ENCODE peak calls at places on chromosomes 5 and 9, in five cellular contexts. Q is K562, Z is SK-N-SH, B is HCT116, L is HepG2. J is an unnamed sample.

GRCh38 chr5:134267366-134268018 is 41.6 kb upstream of the PPP2CA start:
- DNase-seq in Q (no peak), Z (no peak), B (no peak), L (no peak), J (no peak)

GRCh38 chr9:99235874-99236627 is 14.0 kb downstream of the SEC61B start:
- DNase-seq in Q (no peak), Z (no peak), B (no peak), L (no peak), J (peak)

GRCh38 chr5:180291943-180292831 is at the start of gene MAPK9:
- DNase-seq in Q (peak), Z (peak), B (peak), L (peak), J (no peak)

GRCh38 chr9:120066315-120066714 is 513.7 kb downstream of the CDK5RAP2 start:
- DNase-seq in Q (no peak), Z (no peak), B (no peak), L (no peak), J (no peak)

GRCh38 chr5:108418172-108418571 is 36.3 kb upstream of the FBXL17 start:
- DNase-seq in Q (no peak), Z (no peak), B (no peak), L (no peak), J (no peak)

GRCh38 chr5:155416765-155417164 is 403.2 kb downstream of the KIF4B start:
- DNase-seq in Q (no peak), Z (no peak), B (no peak), L (no peak), J (no peak)

GRCh38 chr5:25028994-25029393 is 384.2 kb upstream of the CDH10 start:
- DNase-seq in Q (no peak), Z (no peak), B (no peak), L (no peak), J (no peak)

GRCh38 chr9:134660407-134660806 is 18.8 kb downstream of the COL5A1 start:
- DNase-seq in Q (no peak), Z (no peak), B (peak), L (no peak), J (no peak)

GRCh38 chr9:93326654-93327053 is 124.8 kb upstream of the FAM120A start:
- DNase-seq in Q (no peak), Z (no peak), B (no peak), L (no peak), J (no peak)

GRCh38 chr5:108481355-108481931 is 99.5 kb upstream of the FBXL17 start:
- DNase-seq in Q (peak), Z (peak), B (peak), L (peak), J (peak)

GRCh38 chr5:142600611-142601360 is 85.1 kb downstream of the FGF1 start:
- DNase-seq in Q (no peak), Z (no peak), B (no peak), L (peak), J (no peak)

GRCh38 chr5:172788771-172789686 is 18.0 kb upstream of the DUSP1 start:
- DNase-seq in Q (peak), Z (no peak), B (no peak), L (peak), J (no peak)

GRCh38 chr5:54217826-54218503 is 92.4 kb downstream of the ARL15 start:
- DNase-seq in Q (peak), Z (peak), B (peak), L (peak), J (no peak)

GRCh38 chr9:36597412-36598178 is 24.9 kb downstream of the MELK start:
- DNase-seq in Q (no peak), Z (peak), B (peak), L (peak), J (no peak)

GRCh38 chr5:173161148-173161547 is 16.8 kb downstream of the BNIP1 start:
- DNase-seq in Q (no peak), Z (no peak), B (no peak), L (no peak), J (no peak)

GRCh38 chr5:130052752-130053151 is 148.5 kb downstream of the CHSY3 start:
- DNase-seq in Q (no peak), Z (no peak), B (no peak), L (no peak), J (no peak)

GRCh38 chr5:81717221-81717620 is 33.7 kb downstream of the SSBP2 start:
- DNase-seq in Q (no peak), Z (no peak), B (no peak), L (no peak), J (no peak)

GRCh38 chr5:92574023-92574422 is 1007.0 kb downstream of the NR2F1-AS1 start:
- DNase-seq in Q (no peak), Z (no peak), B (no peak), L (no peak), J (no peak)

GRCh38 chr9:129333961-129334743 is 156.1 kb upstream of the IER5L start:
- DNase-seq in Q (peak), Z (peak), B (peak), L (peak), J (no peak)

GRCh38 chr5:142612388-142612787 is 73.5 kb downstream of the FGF1 start:
- DNase-seq in Q (no peak), Z (no peak), B (no peak), L (no peak), J (no peak)

GRCh38 chr5:177040814-177041410 is 18.4 kb downstream of the ZNF346 start:
- DNase-seq in Q (no peak), Z (no peak), B (no peak), L (no peak), J (no peak)

GRCh38 chr9:116900543-116900942 is 213.4 kb downstream of the TRIM32 start:
- DNase-seq in Q (no peak), Z (no peak), B (no peak), L (no peak), J (no peak)

GRCh38 chr5:59562756-59563389 is 330.7 kb downstream of the PDE4D start:
- DNase-seq in Q (no peak), Z (no peak), B (no peak), L (peak), J (peak)

GRCh38 chr9:31335529-31336234 is 1048.8 kb upstream of the ACO1 start:
- DNase-seq in Q (no peak), Z (no peak), B (no peak), L (no peak), J (no peak)

GRCh38 chr9:72657023-72657422 is 135.6 kb downstream of the TMC1 start:
- DNase-seq in Q (no peak), Z (no peak), B (no peak), L (no peak), J (no peak)

GRCh38 chr5:16707869-16708192 is 91.0 kb upstream of the RETREG1 start:
- DNase-seq in Q (no peak), Z (no peak), B (no peak), L (no peak), J (no peak)

GRCh38 chr9:95509851-95510529 is 6.8 kb downstream of the PTCH1 start:
- DNase-seq in Q (no peak), Z (no peak), B (no peak), L (no peak), J (no peak)

GRCh38 chr9:95507456-95508241 is 9.1 kb downstream of the PTCH1 start:
- DNase-seq in Q (peak), Z (peak), B (peak), L (peak), J (no peak)

GRCh38 chr9:95506692-95507455 is 9.9 kb downstream of the PTCH1 start:
- DNase-seq in Q (peak), Z (peak), B (no peak), L (peak), J (no peak)

GRCh38 chr9:95508968-95509850 is 7.6 kb downstream of the PTCH1 start:
- DNase-seq in Q (peak), Z (peak), B (peak), L (peak), J (peak)

DNA sequence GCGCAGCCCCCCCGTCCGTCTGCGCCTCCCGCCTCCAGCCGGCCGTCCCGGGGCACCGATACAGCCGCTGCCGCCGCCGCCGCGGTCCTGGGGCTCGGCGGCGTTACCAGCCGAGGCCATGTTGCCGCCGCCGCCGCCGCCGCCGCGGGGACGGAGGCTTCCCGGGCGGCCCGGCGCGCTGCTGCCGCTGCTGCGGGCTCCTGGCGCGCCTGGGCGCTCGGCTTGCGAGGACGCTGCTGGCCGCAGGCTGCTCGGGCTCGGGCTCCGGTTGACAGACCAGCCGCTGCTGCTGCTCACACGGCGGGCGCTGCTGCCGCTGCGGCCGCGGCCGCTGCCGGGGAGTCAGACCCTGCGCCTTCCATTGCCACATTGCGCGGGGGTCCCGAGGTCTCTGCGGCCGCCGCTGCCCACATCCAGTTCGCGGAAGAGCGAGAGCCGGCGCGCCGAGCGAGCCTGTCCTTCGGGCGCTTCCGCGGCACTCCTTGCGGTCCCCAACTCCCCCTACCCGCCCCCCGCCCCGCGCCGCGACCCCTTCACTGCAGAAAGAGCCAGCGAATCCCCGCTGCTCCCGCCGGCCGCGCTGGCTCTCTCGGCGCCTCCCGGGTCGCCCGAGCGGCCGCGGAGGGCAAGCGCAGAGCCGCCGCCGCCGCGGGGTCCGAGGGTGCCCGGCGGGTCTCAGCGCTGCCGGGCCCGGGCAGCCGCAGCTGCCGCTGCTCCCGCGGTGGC is 8.4 kb downstream of the PTCH1 start:
- DNase-seq in Q (no peak), Z (peak), B (no peak), L (no peak), J (no peak)
- TF ChIP-seq JUND in Q (no peak), Z (no peak), B (no peak), L (no peak), J (no peak)

DNA sequence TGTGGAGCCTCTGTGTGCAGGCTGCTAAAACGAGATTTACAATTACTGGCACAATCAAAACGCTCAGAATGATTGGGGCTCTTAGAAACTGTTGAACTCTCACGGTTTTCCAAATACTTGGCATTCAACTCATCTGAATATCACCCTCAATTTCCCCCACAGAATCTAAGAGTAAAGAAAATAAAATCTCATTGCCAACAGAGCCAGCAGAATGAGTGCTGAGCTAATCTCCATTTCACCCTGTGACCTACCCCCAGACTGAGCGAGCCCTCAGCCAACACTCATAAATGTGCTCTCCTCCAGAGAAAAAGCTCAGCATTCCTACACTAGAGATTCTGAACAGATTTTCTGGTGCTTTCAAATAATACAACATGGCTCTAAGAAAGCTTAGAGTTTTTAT is 35.3 kb upstream of the TMED7 start:
- DNase-seq in Q (no peak), Z (no peak), B (no peak), L (no peak), J (no peak)
- H3K4me2 ChIP-seq in Q (no peak), Z (no peak), B (no peak), L (no peak), J (no peak)

GRCh38 chr5:40292006-40292405 is 387.7 kb upstream of the PTGER4 start:
- DNase-seq in Q (no peak), Z (no peak), B (no peak), L (no peak), J (no peak)
- TF ChIP-seq JUND in Q (no peak), Z (no peak), B (no peak), L (no peak), J (no peak)

GRCh38 chr5:153447534-153447933 is 42.9 kb upstream of the GRIA1 start:
- DNase-seq in Q (no peak), Z (peak), B (no peak), L (no peak), J (no peak)
- H3K4me2 ChIP-seq in Q (no peak), Z (no peak), B (no peak), L (no peak), J (no peak)

GRCh38 chr5:139787568-139788293 is 7.9 kb upstream of the PSD2 start:
- DNase-seq in Q (peak), Z (peak), B (peak), L (peak), J (peak)

GRCh38 chr5:139787257-139787567 is 8.4 kb upstream of the PSD2 start:
- DNase-seq in Q (no peak), Z (no peak), B (no peak), L (no peak), J (no peak)

GRCh38 chr5:139788294-139788875 is 7.2 kb upstream of the PSD2 start:
- DNase-seq in Q (no peak), Z (no peak), B (no peak), L (no peak), J (no peak)

GRCh38 chr5:139789845-139790189 is 5.8 kb upstream of the PSD2 start:
- DNase-seq in Q (no peak), Z (no peak), B (no peak), L (no peak), J (no peak)

GRCh38 chr5:139789116-139789844 is 6.3 kb upstream of the PSD2 start:
- DNase-seq in Q (no peak), Z (no peak), B (no peak), L (no peak), J (no peak)
- TF ChIP-seq JUND in Q (no peak), Z (no peak), B (no peak), L (no peak), J (no peak)

DNA sequence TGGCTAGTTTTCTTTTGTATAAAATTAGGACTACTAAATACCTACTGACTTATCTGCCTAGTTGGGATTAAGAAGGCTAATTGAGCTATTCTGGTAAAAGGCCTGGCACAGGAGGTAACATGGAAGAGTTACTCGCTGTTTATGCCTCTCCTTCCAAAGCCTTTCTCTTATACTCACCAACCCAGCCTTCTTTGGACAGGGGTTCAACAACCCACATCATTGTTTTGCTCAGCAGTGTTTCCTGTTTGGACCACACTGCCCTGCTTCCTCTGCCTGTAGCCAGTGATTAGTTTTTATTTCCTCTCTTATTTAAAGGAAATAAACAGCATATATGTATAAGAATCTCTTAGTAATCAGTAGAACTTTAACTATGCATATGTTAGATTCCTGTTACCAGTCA is 85.1 kb upstream of the TLX3 start:
- DNase-seq in Q (no peak), Z (no peak), B (no peak), L (no peak), J (no peak)
- H3K4me2 ChIP-seq in Q (no peak), Z (no peak), B (no peak), L (no peak), J (no peak)

GRCh38 chr9:77764894-77765780 is 117.0 kb upstream of the GNA14 start:
- DNase-seq in Q (no peak), Z (peak), B (peak), L (peak), J (no peak)
- TF ChIP-seq JUND in Q (no peak), Z (no peak), B (no peak), L (no peak), J (no peak)

DNA sequence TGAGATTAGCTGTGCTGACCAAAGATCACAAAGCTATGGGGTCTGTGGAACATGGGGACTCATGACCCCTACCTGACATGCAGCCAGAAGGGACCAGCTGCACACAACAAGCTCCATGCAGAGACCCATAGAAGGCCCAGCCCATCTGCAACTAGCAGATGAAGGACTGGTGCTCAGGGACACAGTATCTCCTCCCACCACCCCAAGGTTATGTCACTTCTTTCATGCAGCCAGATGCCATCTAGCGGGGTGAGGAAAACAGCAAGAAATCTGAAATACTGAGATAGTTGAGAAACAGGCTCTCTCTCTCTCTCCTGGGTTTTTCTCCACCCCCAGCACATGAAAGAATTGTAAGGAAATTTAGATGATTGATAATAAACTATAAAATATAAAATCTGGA is 161.3 kb upstream of the DAPK1 start:
- DNase-seq in Q (peak), Z (no peak), B (no peak), L (peak), J (no peak)
- H3K4me2 ChIP-seq in Q (no peak), Z (no peak), B (no peak), L (no peak), J (no peak)

GRCh38 chr5:10552183-10553143 is 11.4 kb upstream of the ANKRD33B start:
- DNase-seq in Q (peak), Z (no peak), B (peak), L (no peak), J (no peak)
- TF ChIP-seq JUND in Q (no peak), Z (no peak), B (peak), L (no peak), J (no peak)

J was measured in GM12878.